ENCODE peak calls at places on chromosomes 16 and 17, in ten cellular contexts. B, J, O, Z, L, K, C, M, A and Q are unnamed samples.

GRCh38 chr16:54657058-54657708 is 273.5 kb upstream of the IRX5 start:
- DNase-seq in B (peak), J (no peak), O (no peak), Z (no peak), L (no peak), K (no peak), C (no peak), M (no peak), A (no peak), Q (no peak)

GRCh38 chr16:7025616-7026190 is 306.9 kb upstream of the RBFOX1 start:
- DNase-seq in B (peak), J (no peak), O (peak), Z (peak), L (peak), K (peak), C (no peak), M (peak), A (peak), Q (peak)

GRCh38 chr17:67244621-67245072 is 349 bp downstream of the HELZ start:
- DNase-seq in B (peak), J (no peak), O (peak), Z (no peak), L (peak), K (no peak), C (no peak), M (no peak), A (no peak), Q (peak)

GRCh38 chr17:32664936-32665583 is 178.3 kb downstream of the CDK5R1 start:
- DNase-seq in B (no peak), J (no peak), O (no peak), Z (no peak), L (no peak), K (no peak), C (no peak), M (no peak), A (no peak), Q (no peak)

GRCh38 chr17:199806-200603 is 18.6 kb upstream of the DOC2B start:
- DNase-seq in B (no peak), J (no peak), O (no peak), Z (no peak), L (no peak), K (no peak), C (no peak), M (peak), A (no peak), Q (peak)

GRCh38 chr16:87295259-87295658 is 21.9 kb downstream of the C16orf95 start:
- DNase-seq in B (peak), J (no peak), O (no peak), Z (no peak), L (no peak), K (no peak), C (no peak), M (no peak), A (no peak), Q (no peak)

GRCh38 chr16:77788196-77789084 is at the start of gene VAT1L:
- DNase-seq in B (peak), J (no peak), O (peak), Z (peak), L (peak), K (peak), C (no peak), M (peak), A (peak), Q (peak)

GRCh38 chr16:89506791-89507191 is 1.4 kb upstream of the SPG7 start:
- DNase-seq in B (no peak), J (no peak), O (no peak), Z (no peak), L (no peak), K (no peak), C (peak), M (no peak), A (peak), Q (no peak)

GRCh38 chr16:3486506-3487215 is 8.6 kb downstream of the C16orf90 start:
- DNase-seq in B (no peak), J (no peak), O (no peak), Z (no peak), L (no peak), K (no peak), C (no peak), M (no peak), A (no peak), Q (no peak)

GRCh38 chr17:1089915-1090314 is 89.9 kb downstream of the ABR start:
- DNase-seq in B (no peak), J (no peak), O (no peak), Z (no peak), L (peak), K (no peak), C (no peak), M (peak), A (peak), Q (peak)

GRCh38 chr16:87764600-87765472 is 950 bp downstream of the KLHDC4 start:
- DNase-seq in B (no peak), J (peak), O (no peak), Z (no peak), L (no peak), K (no peak), C (peak), M (no peak), A (no peak), Q (no peak)

GRCh38 chr17:76686538-76687277 is 24.1 kb downstream of the MXRA7 start:
- DNase-seq in B (no peak), J (no peak), O (no peak), Z (no peak), L (no peak), K (no peak), C (no peak), M (no peak), A (peak), Q (no peak)

GRCh38 chr17:63928966-63929695 is 3.0 kb downstream of the CD79B start:
- DNase-seq in B (no peak), J (no peak), O (no peak), Z (no peak), L (no peak), K (no peak), C (no peak), M (no peak), A (no peak), Q (no peak)

GRCh38 chr17:63928172-63928666 is 3.9 kb downstream of the CD79B start:
- DNase-seq in B (no peak), J (no peak), O (peak), Z (no peak), L (no peak), K (no peak), C (no peak), M (no peak), A (no peak), Q (no peak)

GRCh38 chr17:63930951-63931575 is 1.1 kb downstream of the CD79B start:
- DNase-seq in B (peak), J (peak), O (peak), Z (no peak), L (no peak), K (no peak), C (peak), M (peak), A (no peak), Q (peak)

GRCh38 chr17:63932008-63932561 is at the start of gene CD79B:
- DNase-seq in B (no peak), J (no peak), O (no peak), Z (no peak), L (no peak), K (no peak), C (peak), M (no peak), A (no peak), Q (no peak)

DNA sequence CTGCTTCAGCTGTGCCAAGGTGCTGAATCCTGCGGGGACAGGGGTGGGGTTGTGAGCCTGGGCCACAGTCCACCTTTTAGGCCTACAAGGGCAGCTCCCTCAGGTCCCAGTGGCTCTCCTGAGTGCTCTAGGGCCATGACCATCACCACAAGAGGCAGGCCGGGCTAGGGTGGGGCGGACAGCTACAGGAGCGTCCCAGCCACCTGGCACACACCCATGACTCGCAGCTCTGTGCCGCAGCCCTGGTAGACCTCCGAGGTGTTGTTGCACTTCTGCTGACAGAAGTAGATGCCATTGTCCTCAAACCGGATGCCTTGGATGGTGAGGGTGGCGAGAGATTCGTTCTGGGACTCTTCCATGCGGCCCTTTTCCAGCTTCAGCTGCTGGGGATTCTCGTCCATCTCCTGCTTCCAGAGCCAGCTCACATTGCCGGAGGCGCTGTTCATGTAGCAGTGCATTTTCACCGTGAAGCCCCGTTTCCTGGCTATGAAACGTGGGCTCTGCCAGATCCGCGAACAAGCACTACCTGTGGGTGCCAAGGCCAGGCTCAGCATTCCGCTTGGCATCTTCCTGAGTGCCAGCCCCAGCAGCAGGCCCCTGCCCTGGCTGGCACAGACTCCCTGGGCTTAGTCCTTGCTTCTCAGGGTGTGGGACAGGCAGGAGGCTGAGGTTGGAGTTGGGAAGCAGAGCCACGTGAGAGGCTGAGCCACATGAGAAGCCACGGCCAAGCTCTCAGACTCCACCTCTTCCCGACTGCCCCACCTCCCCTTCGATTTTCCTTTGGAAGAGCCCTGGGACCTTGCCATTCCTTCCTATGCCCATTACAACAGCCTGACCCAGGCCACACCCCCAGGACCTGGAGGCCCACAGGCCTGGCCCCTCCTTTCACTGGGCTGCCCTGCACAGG is 2.0 kb downstream of the CD79B start:
- DNase-seq in B (peak), J (no peak), O (no peak), Z (no peak), L (no peak), K (no peak), C (no peak), M (no peak), A (no peak), Q (no peak)
- H3K27ac ChIP-seq in B (no peak), J (no peak), O (peak), Z (no peak), L (no peak), K (no peak), C (no peak), M (no peak), A (no peak), Q (peak)

GRCh38 chr16:11583171-11583570 is 3.5 kb downstream of the LITAF start:
- DNase-seq in B (no peak), J (no peak), O (no peak), Z (no peak), L (no peak), K (no peak), C (no peak), M (no peak), A (no peak), Q (no peak)

GRCh38 chr16:11580451-11581086 is 6.2 kb downstream of the LITAF start:
- DNase-seq in B (no peak), J (no peak), O (peak), Z (no peak), L (no peak), K (no peak), C (no peak), M (no peak), A (no peak), Q (no peak)

GRCh38 chr16:11582157-11582814 is 4.4 kb downstream of the LITAF start:
- DNase-seq in B (peak), J (no peak), O (no peak), Z (no peak), L (no peak), K (no peak), C (no peak), M (no peak), A (no peak), Q (no peak)

GRCh38 chr16:11583889-11584565 is 2.7 kb downstream of the LITAF start:
- DNase-seq in B (no peak), J (no peak), O (peak), Z (no peak), L (no peak), K (no peak), C (no peak), M (no peak), A (no peak), Q (peak)

DNA sequence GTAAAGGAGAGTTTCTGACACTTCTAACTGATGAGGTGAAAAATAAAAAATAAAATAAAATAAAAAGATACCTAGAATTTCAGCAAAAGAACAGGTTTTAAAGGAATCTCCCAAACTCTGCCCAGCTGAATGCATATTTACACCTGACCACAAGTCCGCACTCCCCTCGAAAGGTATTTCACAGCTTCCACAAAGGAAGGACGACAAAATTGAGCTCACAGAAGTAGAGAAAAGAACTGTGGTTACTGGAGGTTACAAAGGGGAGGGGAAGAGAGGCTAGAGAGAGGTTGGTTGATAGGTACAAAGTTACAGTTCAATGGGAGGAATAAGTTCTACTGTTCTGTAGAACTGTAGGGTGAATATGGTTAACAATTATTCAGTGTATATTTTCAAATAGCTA is 5.0 kb downstream of the LITAF start:
- DNase-seq in B (peak), J (no peak), O (no peak), Z (no peak), L (no peak), K (no peak), C (no peak), M (no peak), A (no peak), Q (no peak)
- H3K27ac ChIP-seq in B (peak), J (peak), O (no peak), Z (no peak), L (no peak), K (no peak), C (peak), M (no peak), A (no peak), Q (no peak)

DNA sequence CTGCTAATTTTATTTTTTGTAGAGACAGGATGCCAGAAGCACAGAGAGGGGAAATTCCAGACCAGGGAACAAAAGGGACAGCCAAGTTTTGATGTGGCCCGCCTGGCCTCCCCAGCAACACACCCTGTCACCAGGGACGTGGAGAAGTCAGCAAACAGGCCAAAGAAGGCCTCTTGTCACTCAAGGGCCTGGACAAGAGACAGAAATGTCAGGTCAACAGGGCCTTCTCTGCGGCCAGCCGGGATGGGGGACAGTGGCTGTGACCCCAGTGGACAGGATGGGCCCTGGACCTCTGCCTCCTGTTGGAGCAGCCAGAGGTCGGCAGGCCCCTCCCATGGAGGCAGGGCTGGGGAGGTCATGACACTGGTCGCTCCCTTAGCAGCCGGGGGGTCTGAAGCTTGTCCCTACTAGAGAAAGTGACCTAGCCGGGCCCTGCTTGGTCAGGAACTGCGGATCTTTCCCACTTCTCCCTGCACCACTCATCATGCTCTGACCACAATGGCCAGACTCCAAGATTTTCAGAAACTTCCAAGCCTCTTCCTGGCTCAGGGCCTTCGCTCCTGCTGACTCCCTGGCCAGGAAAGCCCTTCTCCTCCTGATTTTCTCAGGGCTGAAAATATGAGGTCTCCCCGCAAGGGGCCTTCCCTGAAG is 9.2 kb upstream of the TVP23A start:
- DNase-seq in B (no peak), J (no peak), O (peak), Z (no peak), L (peak), K (no peak), C (no peak), M (peak), A (peak), Q (peak)
- H3K27ac ChIP-seq in B (no peak), J (no peak), O (peak), Z (no peak), L (peak), K (no peak), C (no peak), M (peak), A (peak), Q (peak)

DNA sequence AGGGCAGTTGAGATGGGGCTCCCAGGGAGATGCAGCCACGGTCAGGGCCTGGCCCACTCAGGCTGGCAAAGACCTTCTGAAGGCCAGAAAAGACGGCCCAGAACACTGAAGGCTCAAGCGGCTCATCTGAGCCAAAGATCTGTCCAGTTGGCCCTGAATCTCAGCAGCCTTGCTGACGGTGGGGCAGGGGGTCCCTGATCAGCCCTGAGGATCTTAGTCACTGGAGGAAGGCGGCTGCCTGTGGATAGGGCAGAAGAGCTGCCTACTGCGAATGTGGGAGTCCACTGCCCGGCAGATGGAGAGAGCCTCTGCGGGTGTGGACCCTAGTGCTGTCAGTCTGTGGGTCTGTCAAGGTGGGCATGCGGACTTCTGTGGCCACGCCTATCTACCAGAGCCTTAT is 1738.2 kb downstream of the TP53TG3F start:
- DNase-seq in B (no peak), J (no peak), O (no peak), Z (no peak), L (no peak), K (no peak), C (no peak), M (no peak), A (no peak), Q (no peak)
- H3K27ac ChIP-seq in B (no peak), J (no peak), O (no peak), Z (no peak), L (no peak), K (no peak), C (no peak), M (no peak), A (no peak), Q (no peak)